ENCODE peak calls at places on chromosomes 13 and 19, in four cellular contexts. Y is RWPE1, A is esophagus muscularis mucosa, G is glutamatergic neuron. H is an unnamed sample.

GRCh38 chr13:29543230-29544215 is 52.0 kb downstream of the SLC7A1 start:
- DNase-seq in Y (no peak), G (no peak), A (no peak), H (no peak)

GRCh38 chr13:25662516-25662915 is 290.7 kb downstream of the ATP8A2 start:
- DNase-seq in G (no peak), Y (no peak), A (no peak), H (no peak)

GRCh38 chr13:39897636-39898035 is 242.2 kb downstream of the COG6 start:
- DNase-seq in G (no peak), A (no peak), Y (no peak), H (no peak)

GRCh38 chr19:52270266-52270885 is 989 bp downstream of the ZNF766 start:
- DNase-seq in A (no peak), Y (peak; percentile 5), G (peak; percentile 30), H (peak; percentile 80)

GRCh38 chr19:1269478-1270167 is 491 bp downstream of the CIRBP start:
- DNase-seq in Y (peak; percentile 78), G (peak; percentile 89), A (no peak), H (peak; percentile 96)

GRCh38 chr13:49023441-49023840 is 47.7 kb downstream of the FNDC3A start:
- DNase-seq in G (no peak), Y (peak; percentile 53), A (no peak), H (no peak)

GRCh38 chr13:42392706-42393572 is 121.0 kb downstream of the AKAP11 start:
- DNase-seq in Y (no peak), G (no peak), A (no peak), H (no peak)

GRCh38 chr13:51832471-51833152 is 12.4 kb downstream of the TMEM272 start:
- DNase-seq in G (no peak), Y (no peak), A (no peak), H (peak; percentile 40)

GRCh38 chr13:23778879-23779278 is 110.3 kb downstream of the MIPEP start:
- DNase-seq in A (no peak), G (no peak), Y (no peak), H (no peak)

GRCh38 chr13:66111628-66112027 is 1118.5 kb downstream of the PCDH9 start:
- DNase-seq in Y (no peak), A (no peak), G (peak; percentile 40), H (no peak)

GRCh38 chr13:44860427-44860826 is 128.8 kb downstream of the NUFIP1 start:
- DNase-seq in Y (no peak), G (no peak), A (no peak), H (no peak)

GRCh38 chr13:78875792-78876580 is 217.0 kb upstream of the OBI1 start:
- DNase-seq in Y (no peak), G (no peak), A (no peak), H (no peak)

GRCh38 chr13:23730251-23730650 is 158.9 kb downstream of the MIPEP start:
- DNase-seq in G (no peak), A (no peak), Y (no peak), H (no peak)

GRCh38 chr13:91922969-91923592 is 524.7 kb downstream of the GPC5 start:
- DNase-seq in A (no peak), Y (no peak), G (no peak), H (no peak)

GRCh38 chr19:14081797-14082674 is 3.5 kb downstream of the C19orf67 start:
- DNase-seq in Y (no peak), A (no peak), G (peak; percentile 51), H (no peak)

GRCh38 chr13:25761041-25761440 is 290.8 kb downstream of the SHISA2 start:
- DNase-seq in G (no peak), Y (no peak), A (no peak), H (no peak)

GRCh38 chr19:38731654-38732301 is 12.5 kb downstream of the CAPN12 start:
- DNase-seq in Y (no peak), A (no peak), G (peak; percentile 13), H (no peak)

GRCh38 chr19:43624933-43625332 is 5.5 kb upstream of the ZNF428 start:
- DNase-seq in A (no peak), G (peak; percentile 76), Y (no peak), H (no peak)

GRCh38 chr13:99980201-99981114 is 1.1 kb upstream of the ZIC2 start:
- DNase-seq in Y (peak; percentile 53), A (no peak), G (peak; percentile 86), H (peak; percentile 97)

GRCh38 chr19:41918095-41918494 is 10.2 kb downstream of the ERFL start:
- DNase-seq in Y (no peak), A (no peak), G (no peak), H (no peak)

GRCh38 chr13:51453959-51454703 is 1.3 kb upstream of the INTS6 start:
- DNase-seq in G (peak; percentile 23), A (no peak), Y (peak; percentile 16), H (no peak)

GRCh38 chr13:52195052-52195837 is 35.8 kb upstream of the NEK3 start:
- DNase-seq in A (peak; percentile 94), Y (peak; percentile 67), G (peak; percentile 51), H (no peak)

DNA sequence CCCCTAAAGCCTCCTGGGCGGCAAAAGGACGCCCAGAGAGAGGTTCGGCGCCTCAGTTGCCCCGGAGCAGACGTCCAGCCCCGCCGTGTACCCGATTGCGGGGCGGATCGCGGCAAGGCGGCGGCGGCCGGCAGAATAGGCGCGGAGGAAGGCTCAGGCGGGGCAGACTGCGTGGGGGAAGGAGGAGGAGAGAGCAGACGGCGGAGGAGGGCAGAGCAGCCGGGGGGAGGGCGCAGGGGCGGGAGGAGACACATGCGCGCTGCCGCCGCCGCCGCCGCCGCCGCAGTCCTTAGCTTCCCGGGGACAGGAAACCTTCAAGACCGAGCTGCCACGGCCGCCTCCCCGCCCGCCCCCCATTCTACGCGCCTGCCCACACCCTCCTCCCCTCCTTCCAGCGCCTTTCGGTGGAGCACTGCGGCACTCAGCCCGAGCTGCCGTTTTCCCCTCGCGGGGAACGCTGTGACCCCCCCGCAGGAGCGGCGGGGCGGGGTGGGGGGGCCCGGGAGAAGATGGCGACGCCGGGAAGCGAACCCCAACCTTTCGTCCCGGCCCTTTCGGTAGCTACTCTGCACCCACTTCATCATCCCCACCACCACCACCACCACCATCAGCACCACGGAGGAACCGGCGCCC is at the start of gene LRCH1:
- DNase-seq in G (peak; percentile 92), A (peak; percentile 97), Y (peak; percentile 87), H (peak; percentile 93)
- TF ChIP-seq CTCF in G (no peak), A (no peak), Y (no peak), H (no peak)

GRCh38 chr19:55444720-55445045 is 1.6 kb upstream of the SHISA7 start:
- DNase-seq in A (no peak), Y (no peak), G (no peak), H (no peak)

GRCh38 chr19:55442372-55443044 is 592 bp downstream of the SHISA7 start:
- DNase-seq in A (no peak), Y (no peak), G (no peak), H (no peak)

GRCh38 chr19:55443824-55444719 is 972 bp upstream of the SHISA7 start:
- DNase-seq in G (no peak), Y (no peak), A (no peak), H (no peak)

GRCh38 chr19:55441692-55442321 is 1.3 kb downstream of the SHISA7 start:
- DNase-seq in Y (no peak), G (no peak), A (no peak), H (no peak)

GRCh38 chr19:55443045-55443823 is at the start of gene SHISA7:
- DNase-seq in Y (no peak), A (no peak), G (no peak), H (no peak)
- TF ChIP-seq CTCF in Y (no peak), A (no peak), G (no peak), H (no peak)

DNA sequence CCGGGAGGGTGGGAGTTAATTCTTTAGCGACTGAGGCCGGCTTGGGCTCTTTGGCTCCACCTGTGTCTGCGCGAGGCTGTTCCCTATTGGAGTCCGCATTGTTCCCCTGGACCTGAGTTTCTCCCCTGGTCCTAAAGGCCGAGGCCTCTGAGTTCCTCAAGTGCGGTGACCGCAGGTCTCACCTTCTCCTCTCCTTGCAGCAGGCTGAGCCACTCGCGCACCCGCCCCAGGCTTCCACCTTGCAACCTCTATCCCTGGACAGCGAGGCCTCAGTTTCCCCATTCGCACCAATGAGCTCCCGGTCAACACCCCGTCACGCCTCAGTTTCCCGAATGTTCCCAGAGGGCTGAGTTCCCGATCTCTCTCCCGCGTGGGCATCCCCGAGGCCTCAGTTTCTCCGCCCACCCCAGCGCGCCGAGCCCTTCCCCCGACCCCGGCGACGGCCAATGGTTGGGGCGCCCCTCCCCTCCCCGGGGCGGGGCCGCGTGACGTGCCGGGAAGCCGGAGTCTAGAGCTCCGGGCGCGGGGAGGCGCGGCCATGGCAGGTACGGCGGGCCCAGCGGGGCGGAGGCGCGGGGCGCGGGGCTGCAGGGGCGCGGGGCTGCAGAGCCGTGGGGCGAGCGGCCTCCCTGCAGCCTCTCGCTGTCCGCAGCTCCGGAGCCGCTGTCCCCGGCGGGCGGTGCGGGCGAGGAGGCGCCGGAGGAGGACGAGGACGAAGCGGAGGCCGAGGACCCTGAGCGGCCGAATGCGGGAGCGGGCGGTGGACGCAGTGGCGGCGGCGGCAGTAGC is at the start of gene MPND:
- DNase-seq in Y (peak; percentile 76), G (peak; percentile 95), A (peak; percentile 97), H (peak; percentile 96)
- TF ChIP-seq CTCF in Y (no peak), G (no peak), A (peak; percentile 32), H (peak; percentile 52)

GRCh38 chr13:103140001-103140671 is 73.9 kb upstream of the SLC10A2 start:
- DNase-seq in G (no peak), A (no peak), Y (peak; percentile 34), H (no peak)
- TF ChIP-seq CTCF in G (peak; percentile 55), A (peak; percentile 30), Y (peak; percentile 33), H (peak; percentile 75)

GRCh38 chr19:18101268-18101667 is 3.7 kb downstream of the MAST3 start:
- DNase-seq in A (no peak), G (no peak), Y (no peak), H (no peak)

GRCh38 chr19:18098891-18099622 is 1.5 kb downstream of the MAST3 start:
- DNase-seq in A (no peak), Y (no peak), G (no peak), H (no peak)

GRCh38 chr19:18099623-18099995 is 2.0 kb downstream of the MAST3 start:
- DNase-seq in Y (no peak), A (no peak), G (no peak), H (no peak)

GRCh38 chr19:18102916-18103542 is 5.5 kb downstream of the MAST3 start:
- DNase-seq in Y (no peak), G (no peak), A (no peak), H (no peak)

GRCh38 chr19:18100710-18101109 is 3.1 kb downstream of the MAST3 start:
- DNase-seq in A (no peak), G (peak; percentile 68), Y (no peak), H (no peak)
- TF ChIP-seq CTCF in A (no peak), G (no peak), Y (no peak), H (no peak)

GRCh38 chr19:17293605-17294004 is 9.6 kb downstream of the ABHD8 start:
- DNase-seq in Y (no peak), G (no peak), A (no peak), H (no peak)

GRCh38 chr19:17296976-17297375 is 6.2 kb downstream of the ABHD8 start:
- DNase-seq in A (no peak), Y (no peak), G (no peak), H (no peak)

GRCh38 chr19:17294051-17294891 is 9.0 kb downstream of the ABHD8 start:
- DNase-seq in Y (peak; percentile 80), A (peak; percentile 70), G (peak; percentile 67), H (no peak)

GRCh38 chr19:17292301-17293074 is 10.7 kb downstream of the ABHD8 start:
- DNase-seq in Y (peak; percentile 96), A (peak; percentile 92), G (peak; percentile 84), H (peak; percentile 91)

GRCh38 chr19:17296278-17296677 is 6.9 kb downstream of the ABHD8 start:
- DNase-seq in G (no peak), A (peak; percentile 70), Y (peak; percentile 72), H (no peak)
- TF ChIP-seq CTCF in G (no peak), A (no peak), Y (peak; percentile 25), H (peak; percentile 9)